ENCODE peak calls at places on chromosomes 12 and 14, in eight cellular contexts. One of them, this sample, is unnamed.

GRCh38 chr12:123763093-123763492 is 992 bp downstream of the DNAH10 start:
- DNase-seq in left ventricle myocardium inferior: no peak
- DNase-seq in pancreas: no peak
- DNase-seq in heart left ventricle: no peak
- DNase-seq in stomach: no peak
- DNase-seq in tibial artery: no peak
- DNase-seq in psoas muscle: no peak
- DNase-seq in thoracic aorta: no peak
- DNase-seq in this sample: no peak

GRCh38 chr12:51238037-51238509 is 553 bp upstream of the DAZAP2 start:
- DNase-seq in psoas muscle: no peak
- DNase-seq in tibial artery: no peak
- DNase-seq in thoracic aorta: no peak
- DNase-seq in left ventricle myocardium inferior: no peak
- DNase-seq in pancreas: no peak
- DNase-seq in stomach: peak; percentile 50
- DNase-seq in heart left ventricle: no peak
- DNase-seq in this sample: no peak

GRCh38 chr12:99745895-99746294 is 98.3 kb downstream of the GARIN6 start:
- DNase-seq in left ventricle myocardium inferior: no peak
- DNase-seq in psoas muscle: no peak
- DNase-seq in thoracic aorta: no peak
- DNase-seq in heart left ventricle: no peak
- DNase-seq in stomach: no peak
- DNase-seq in tibial artery: no peak
- DNase-seq in pancreas: no peak
- DNase-seq in this sample: no peak

GRCh38 chr12:13147688-13148531 is 44.4 kb upstream of the GSG1 start:
- DNase-seq in left ventricle myocardium inferior: no peak
- DNase-seq in thoracic aorta: no peak
- DNase-seq in tibial artery: no peak
- DNase-seq in stomach: no peak
- DNase-seq in heart left ventricle: no peak
- DNase-seq in psoas muscle: no peak
- DNase-seq in pancreas: no peak
- DNase-seq in this sample: no peak

GRCh38 chr12:119742700-119743099 is 74.8 kb downstream of the PRKAB1 start:
- DNase-seq in pancreas: no peak
- DNase-seq in stomach: no peak
- DNase-seq in heart left ventricle: no peak
- DNase-seq in tibial artery: no peak
- DNase-seq in left ventricle myocardium inferior: no peak
- DNase-seq in psoas muscle: no peak
- DNase-seq in thoracic aorta: no peak
- DNase-seq in this sample: no peak

GRCh38 chr12:45409966-45410365 is 194.1 kb downstream of the ANO6 start:
- DNase-seq in left ventricle myocardium inferior: no peak
- DNase-seq in pancreas: no peak
- DNase-seq in psoas muscle: peak; percentile 70
- DNase-seq in thoracic aorta: no peak
- DNase-seq in tibial artery: peak; percentile 23
- DNase-seq in stomach: no peak
- DNase-seq in heart left ventricle: no peak
- DNase-seq in this sample: no peak

GRCh38 chr14:95507174-95507573 is 9.3 kb downstream of the SYNE3 start:
- DNase-seq in tibial artery: peak; percentile 82
- DNase-seq in pancreas: no peak
- DNase-seq in left ventricle myocardium inferior: peak; percentile 64
- DNase-seq in stomach: peak; percentile 67
- DNase-seq in heart left ventricle: peak; percentile 69
- DNase-seq in thoracic aorta: no peak
- DNase-seq in psoas muscle: peak; percentile 89
- DNase-seq in this sample: peak; percentile 67

GRCh38 chr14:65117795-65118746 is 15.8 kb upstream of the MAX start:
- DNase-seq in pancreas: no peak
- DNase-seq in tibial artery: no peak
- DNase-seq in stomach: no peak
- DNase-seq in left ventricle myocardium inferior: no peak
- DNase-seq in psoas muscle: no peak
- DNase-seq in heart left ventricle: no peak
- DNase-seq in thoracic aorta: no peak
- DNase-seq in this sample: no peak

GRCh38 chr12:132561784-132562156 is 48.6 kb downstream of the LRCOL1 start:
- DNase-seq in tibial artery: no peak
- DNase-seq in stomach: peak; percentile 36
- DNase-seq in pancreas: no peak
- DNase-seq in thoracic aorta: no peak
- DNase-seq in heart left ventricle: no peak
- DNase-seq in left ventricle myocardium inferior: no peak
- DNase-seq in psoas muscle: no peak
- DNase-seq in this sample: no peak

GRCh38 chr14:66228267-66228970 is 257.8 kb upstream of the CCDC196 start:
- DNase-seq in stomach: no peak
- DNase-seq in tibial artery: no peak
- DNase-seq in psoas muscle: no peak
- DNase-seq in thoracic aorta: no peak
- DNase-seq in pancreas: no peak
- DNase-seq in heart left ventricle: no peak
- DNase-seq in left ventricle myocardium inferior: no peak
- DNase-seq in this sample: no peak

GRCh38 chr12:124616394-124617343 is 49.3 kb upstream of the NCOR2 start:
- DNase-seq in left ventricle myocardium inferior: no peak
- DNase-seq in pancreas: peak; percentile 32
- DNase-seq in tibial artery: no peak
- DNase-seq in stomach: no peak
- DNase-seq in heart left ventricle: no peak
- DNase-seq in thoracic aorta: no peak
- DNase-seq in psoas muscle: no peak
- DNase-seq in this sample: no peak

GRCh38 chr12:45217846-45218245 is 2.0 kb downstream of the ANO6 start:
- DNase-seq in thoracic aorta: no peak
- DNase-seq in psoas muscle: no peak
- DNase-seq in left ventricle myocardium inferior: no peak
- DNase-seq in tibial artery: no peak
- DNase-seq in stomach: no peak
- DNase-seq in pancreas: no peak
- DNase-seq in heart left ventricle: no peak
- DNase-seq in this sample: no peak

GRCh38 chr12:88562846-88563582 is 17.3 kb downstream of the KITLG start:
- DNase-seq in thoracic aorta: no peak
- DNase-seq in psoas muscle: no peak
- DNase-seq in stomach: no peak
- DNase-seq in pancreas: no peak
- DNase-seq in left ventricle myocardium inferior: no peak
- DNase-seq in heart left ventricle: no peak
- DNase-seq in tibial artery: no peak
- DNase-seq in this sample: no peak

DNA sequence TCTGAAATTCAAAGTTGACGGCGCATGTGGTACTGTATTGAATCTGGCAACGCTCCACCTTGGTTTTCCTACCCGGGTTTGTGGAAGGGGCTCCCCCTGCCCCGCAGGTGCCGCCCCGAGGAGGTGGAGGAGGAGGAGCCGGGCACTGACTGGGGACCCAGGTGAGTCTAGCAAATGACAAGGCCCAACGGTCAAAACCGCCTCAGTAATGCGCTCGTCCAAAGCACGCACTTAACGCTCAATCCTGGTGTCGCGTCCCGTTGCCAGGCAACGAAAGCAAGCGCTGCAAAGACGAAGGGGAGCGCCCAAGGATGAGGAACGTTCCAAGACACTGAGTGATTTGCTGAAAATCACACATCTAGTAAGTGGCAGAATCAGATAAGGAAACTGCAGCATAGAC is 24.0 kb upstream of the CLEC4E start:
- DNase-seq in thoracic aorta: no peak
- DNase-seq in heart left ventricle: no peak
- DNase-seq in tibial artery: no peak
- DNase-seq in pancreas: no peak
- DNase-seq in left ventricle myocardium inferior: no peak
- DNase-seq in psoas muscle: no peak
- DNase-seq in stomach: no peak
- DNase-seq in this sample: no peak
- TF ChIP-seq CTCF in thoracic aorta: no peak
- TF ChIP-seq CTCF in heart left ventricle: no peak
- TF ChIP-seq CTCF in tibial artery: no peak
- TF ChIP-seq CTCF in pancreas: no peak
- TF ChIP-seq CTCF in left ventricle myocardium inferior: no peak
- TF ChIP-seq CTCF in psoas muscle: no peak
- TF ChIP-seq CTCF in stomach: no peak
- TF ChIP-seq CTCF in this sample: no peak

GRCh38 chr12:7206691-7207090 is 17.2 kb downstream of the PEX5 start:
- DNase-seq in tibial artery: no peak
- DNase-seq in pancreas: no peak
- DNase-seq in heart left ventricle: no peak
- DNase-seq in psoas muscle: no peak
- DNase-seq in thoracic aorta: no peak
- DNase-seq in left ventricle myocardium inferior: no peak
- DNase-seq in stomach: no peak
- DNase-seq in this sample: no peak

GRCh38 chr12:7207866-7208612 is 18.6 kb downstream of the PEX5 start:
- DNase-seq in heart left ventricle: no peak
- DNase-seq in stomach: no peak
- DNase-seq in thoracic aorta: no peak
- DNase-seq in tibial artery: no peak
- DNase-seq in psoas muscle: no peak
- DNase-seq in pancreas: no peak
- DNase-seq in left ventricle myocardium inferior: no peak
- DNase-seq in this sample: no peak

GRCh38 chr12:7212678-7213077 is 23.2 kb downstream of the PEX5 start:
- DNase-seq in pancreas: no peak
- DNase-seq in left ventricle myocardium inferior: no peak
- DNase-seq in psoas muscle: no peak
- DNase-seq in stomach: no peak
- DNase-seq in tibial artery: no peak
- DNase-seq in thoracic aorta: no peak
- DNase-seq in heart left ventricle: no peak
- DNase-seq in this sample: no peak

GRCh38 chr12:7210642-7211151 is 21.2 kb downstream of the PEX5 start:
- DNase-seq in psoas muscle: no peak
- DNase-seq in thoracic aorta: no peak
- DNase-seq in tibial artery: no peak
- DNase-seq in stomach: no peak
- DNase-seq in left ventricle myocardium inferior: no peak
- DNase-seq in pancreas: no peak
- DNase-seq in heart left ventricle: no peak
- DNase-seq in this sample: no peak

DNA sequence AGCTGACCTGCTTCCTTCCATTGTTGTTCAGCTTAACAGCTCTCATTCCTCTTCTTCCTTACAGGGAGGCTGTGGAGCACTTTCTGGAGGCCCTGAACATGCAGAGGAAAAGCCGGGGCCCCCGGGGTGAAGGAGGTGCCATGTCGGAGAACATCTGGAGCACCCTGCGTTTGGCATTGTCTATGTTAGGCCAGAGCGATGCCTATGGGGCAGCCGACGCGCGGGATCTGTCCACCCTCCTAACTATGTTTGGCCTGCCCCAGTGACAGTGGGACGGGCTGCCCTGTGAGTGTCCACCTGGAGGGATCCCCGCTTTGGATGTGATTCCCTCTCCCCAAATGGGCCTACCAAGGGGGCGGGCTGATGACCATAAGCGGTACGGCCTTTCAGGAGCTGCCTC is 20.5 kb downstream of the PEX5 start:
- DNase-seq in thoracic aorta: no peak
- DNase-seq in stomach: no peak
- DNase-seq in pancreas: no peak
- DNase-seq in psoas muscle: no peak
- DNase-seq in left ventricle myocardium inferior: no peak
- DNase-seq in heart left ventricle: no peak
- DNase-seq in tibial artery: no peak
- DNase-seq in this sample: no peak
- H3K36me3 ChIP-seq in thoracic aorta: peaks cover 44% of the 10 kb centered on the region
- H3K36me3 ChIP-seq in stomach: peaks cover 79% of the 10 kb centered on the region
- H3K36me3 ChIP-seq in pancreas: no peaks in the 10 kb centered on the region
- H3K36me3 ChIP-seq in psoas muscle: peaks cover 22% of the 10 kb centered on the region
- H3K36me3 ChIP-seq in left ventricle myocardium inferior: peaks cover 72% of the 10 kb centered on the region
- H3K36me3 ChIP-seq in heart left ventricle: peaks cover 28% of the 10 kb centered on the region
- H3K36me3 ChIP-seq in tibial artery: peaks cover 73% of the 10 kb centered on the region
- H3K36me3 ChIP-seq in this sample: peaks cover 67% of the 10 kb centered on the region

DNA sequence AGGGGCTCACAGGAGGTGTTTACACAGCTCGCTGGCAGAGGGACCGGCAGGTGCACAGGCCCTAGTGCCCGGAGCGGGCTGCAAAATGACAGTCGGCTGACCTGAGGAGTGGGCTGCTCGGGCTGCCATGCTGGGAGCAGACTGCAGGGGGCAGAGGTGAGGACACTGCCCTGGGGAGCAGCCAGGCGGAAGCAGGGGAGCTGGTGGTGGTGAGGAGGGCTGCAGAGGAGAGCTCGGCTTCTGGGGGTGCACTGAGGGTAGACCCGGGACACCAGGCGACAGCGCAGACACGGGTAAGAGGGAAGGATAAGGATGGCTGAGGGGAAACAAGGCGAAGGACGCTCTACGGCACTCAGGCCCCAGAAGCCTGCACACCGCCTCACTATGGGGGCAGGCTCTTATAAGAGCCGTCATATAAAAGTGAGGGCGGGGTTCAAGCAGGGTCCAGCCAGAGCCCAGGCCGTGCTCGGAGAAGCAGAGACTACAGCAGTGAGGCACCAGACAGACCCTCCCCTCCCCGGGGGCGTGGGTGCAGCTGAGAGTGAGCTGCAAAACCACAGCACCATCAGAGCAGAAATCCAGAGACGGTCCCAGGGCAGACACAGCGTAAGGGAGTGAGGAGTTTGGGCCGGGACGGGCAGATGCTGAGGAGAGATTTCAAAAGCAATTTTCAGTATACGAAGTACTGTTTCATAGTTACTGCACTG is 62.5 kb downstream of the CCDC88C start:
- DNase-seq in heart left ventricle: no peak
- DNase-seq in left ventricle myocardium inferior: no peak
- DNase-seq in stomach: no peak
- DNase-seq in thoracic aorta: no peak
- DNase-seq in psoas muscle: no peak
- DNase-seq in tibial artery: no peak
- DNase-seq in pancreas: no peak
- DNase-seq in this sample: no peak
- TF ChIP-seq CTCF in heart left ventricle: no peak
- TF ChIP-seq CTCF in left ventricle myocardium inferior: peak; percentile 19
- TF ChIP-seq CTCF in stomach: no peak
- TF ChIP-seq CTCF in thoracic aorta: no peak
- TF ChIP-seq CTCF in psoas muscle: no peak
- TF ChIP-seq CTCF in tibial artery: no peak
- TF ChIP-seq CTCF in pancreas: no peak
- TF ChIP-seq CTCF in this sample: no peak

DNA sequence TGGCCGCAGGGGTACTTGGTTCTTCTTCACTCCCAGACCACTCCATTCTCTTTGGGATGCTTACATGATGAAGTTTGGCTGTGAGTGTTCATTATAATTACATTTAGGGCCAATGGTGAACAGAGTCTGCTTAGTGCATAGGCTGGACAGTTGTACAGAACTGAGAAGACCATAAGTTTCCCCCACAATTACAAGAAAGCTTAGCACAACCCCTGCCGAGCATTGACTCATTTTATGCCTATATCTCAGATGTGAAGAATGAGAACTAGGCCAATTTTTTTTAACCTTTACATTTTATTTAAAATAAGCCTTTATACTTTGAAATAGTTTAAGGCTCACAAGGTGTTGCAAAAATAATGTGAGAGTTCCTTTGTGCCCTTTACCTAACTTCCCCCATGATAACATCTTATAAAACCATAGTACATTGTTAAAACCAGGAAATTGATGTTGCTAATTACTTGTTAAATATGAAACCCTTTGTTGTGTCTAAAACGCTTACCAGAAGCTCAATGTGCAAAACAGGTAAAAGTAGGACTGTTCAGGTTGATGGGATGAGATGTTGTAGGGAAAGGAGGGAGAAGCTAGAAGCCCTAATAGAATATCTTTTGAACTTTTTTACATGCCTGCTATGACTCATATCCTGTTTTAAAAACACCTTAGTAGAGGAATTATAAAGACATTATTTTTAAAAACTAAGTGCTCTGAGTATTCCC is 47.2 kb downstream of the ALDH1L2 start:
- DNase-seq in stomach: no peak
- DNase-seq in heart left ventricle: no peak
- DNase-seq in psoas muscle: no peak
- DNase-seq in tibial artery: no peak
- DNase-seq in left ventricle myocardium inferior: no peak
- DNase-seq in pancreas: no peak
- DNase-seq in thoracic aorta: no peak
- DNase-seq in this sample: no peak
- H3K36me3 ChIP-seq in stomach: peaks cover 14% of the 10 kb centered on the region
- H3K36me3 ChIP-seq in heart left ventricle: no peaks in the 10 kb centered on the region
- H3K36me3 ChIP-seq in psoas muscle: no peaks in the 10 kb centered on the region
- H3K36me3 ChIP-seq in tibial artery: no peaks in the 10 kb centered on the region
- H3K36me3 ChIP-seq in left ventricle myocardium inferior: no peaks in the 10 kb centered on the region
- H3K36me3 ChIP-seq in pancreas: no peaks in the 10 kb centered on the region
- H3K36me3 ChIP-seq in thoracic aorta: no peaks in the 10 kb centered on the region
- H3K36me3 ChIP-seq in this sample: no peaks in the 10 kb centered on the region

This sample was measured in ascending aorta.